ENCODE peak calls at places on chromosomes 4 and X, in five cellular contexts. W is lower lobe of right lung, I is GM06990, Q is fibroblast of lung, U is adipocyte. T is an unnamed sample. For H3K27me3 and H3K36me3, the result is how much of the 10 kb centered on the place peaks cover.

GRCh38 chr4:85430697-85431096 is 44.3 kb upstream of the ARHGAP24 start:
- DNase-seq in I (no peak), W (no peak), U (no peak), Q (no peak), T (no peak)

GRCh38 chr4:160406426-160406825 is 1303.5 kb downstream of the RAPGEF2 start:
- DNase-seq in I (no peak), U (no peak), Q (no peak), W (no peak), T (no peak)

GRCh38 chrX:17595456-17596035 is 141.7 kb upstream of the SCML1 start:
- DNase-seq in I (no peak), Q (peak), U (no peak), W (no peak), T (no peak)

GRCh38 chr4:2333356-2333841 is 71.5 kb upstream of the MXD4 start:
- DNase-seq in U (no peak), W (peak), Q (no peak), I (peak), T (no peak)

GRCh38 chrX:97705936-97706335 is 822.2 kb downstream of the RPA4 start:
- DNase-seq in I (no peak), U (peak), Q (no peak), W (no peak), T (peak)

GRCh38 chr4:96315815-96316214 is 475.9 kb downstream of the PDHA2 start:
- DNase-seq in Q (no peak), U (peak), W (no peak), I (no peak), T (no peak)

GRCh38 chr4:85751907-85752306 is 277.0 kb downstream of the ARHGAP24 start:
- DNase-seq in Q (no peak), U (no peak), W (no peak), I (no peak), T (no peak)

GRCh38 chr4:35300996-35301774 is 943.1 kb downstream of the ARAP2 start:
- DNase-seq in U (no peak), W (peak), Q (no peak), I (no peak), T (no peak)

GRCh38 chrX:48761674-48762471 is at the start of gene GLOD5:
- DNase-seq in I (no peak), W (peak), U (peak), Q (no peak), T (no peak)

GRCh38 chr4:142141201-142141600 is 504.8 kb downstream of the IL15 start:
- DNase-seq in U (no peak), W (no peak), I (no peak), Q (no peak), T (no peak)

GRCh38 chrX:40550069-40550468 is 30.7 kb upstream of the ATP6AP2 start:
- DNase-seq in U (no peak), W (no peak), Q (no peak), I (no peak), T (peak)

GRCh38 chr4:58209576-58209975 is 1099.4 kb upstream of the IGFBP7 start:
- DNase-seq in U (no peak), I (no peak), W (no peak), Q (no peak), T (no peak)

GRCh38 chr4:25970691-25971427 is 56.8 kb downstream of the SMIM20 start:
- DNase-seq in W (no peak), Q (no peak), U (peak), I (peak), T (no peak)

GRCh38 chr4:78336093-78336943 is 215.3 kb upstream of the ANXA3 start:
- DNase-seq in W (no peak), I (no peak), U (peak), Q (peak), T (no peak)

GRCh38 chrX:123199338-123199737 is 15.3 kb downstream of the GRIA3 start:
- DNase-seq in Q (no peak), W (no peak), I (no peak), U (no peak), T (no peak)

GRCh38 chrX:37367946-37368345 is 18.8 kb downstream of the PRRG1 start:
- DNase-seq in Q (no peak), U (peak), I (no peak), W (no peak), T (no peak)

GRCh38 chrX:79081895-79082512 is 62.5 kb upstream of the GPR174 start:
- DNase-seq in U (peak), Q (peak), I (peak), W (no peak), T (no peak)

GRCh38 chr4:167688660-167689142 is 403.6 kb upstream of the ANXA10 start:
- DNase-seq in Q (no peak), W (no peak), I (no peak), U (no peak), T (no peak)

GRCh38 chrX:116194649-116195048 is 24.1 kb downstream of the AGTR2 start:
- DNase-seq in U (no peak), W (no peak), I (no peak), Q (no peak), T (no peak)

GRCh38 chrX:116198810-116199209 is 28.3 kb downstream of the AGTR2 start:
- DNase-seq in U (peak), Q (no peak), W (no peak), I (no peak), T (no peak)

GRCh38 chrX:116198235-116198634 is 27.7 kb downstream of the AGTR2 start:
- DNase-seq in U (no peak), Q (no peak), I (no peak), W (no peak), T (no peak)
- H3K27me3 ChIP-seq in U (under half), Q (under half), I (under half), W (under half), T (under half)

GRCh38 chr4:113444386-113444785 is 317.2 kb downstream of the CAMK2D start:
- DNase-seq in Q (peak), U (peak), W (no peak), I (no peak), T (no peak)
- H3K4me3 ChIP-seq in Q (no peak), U (peak), W (no peak), I (no peak), T (no peak)

GRCh38 chr4:24560770-24561415 is 23.5 kb downstream of the DHX15 start:
- DNase-seq in I (no peak), U (no peak), W (no peak), Q (peak), T (no peak)
- H3K36me3 ChIP-seq in I (under half), U (under half), W (under half), Q (under half), T (under half)

GRCh38 chrX:100643212-100643611 is 787 bp upstream of the SRPX2 start:
- DNase-seq in Q (no peak), I (no peak), W (no peak), U (no peak), T (no peak)
- H3K27me3 ChIP-seq in Q (under half), I (under half), W (under half), U (under half), T (under half)

DNA sequence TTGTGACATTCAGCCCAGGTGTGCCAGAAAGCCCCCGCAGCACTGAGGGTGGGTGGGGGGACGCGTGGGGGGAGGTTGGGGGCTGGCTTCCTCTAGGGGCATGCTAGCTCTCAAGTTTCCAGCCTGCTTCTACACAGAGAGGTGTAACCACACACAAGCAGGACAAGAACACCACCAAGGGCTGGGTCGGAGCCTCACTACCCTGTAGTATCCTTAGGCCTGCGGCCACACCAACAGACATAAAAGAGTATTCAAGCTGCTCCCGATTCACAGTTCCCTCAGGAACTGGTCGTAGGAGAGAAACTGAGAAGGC is 1.8 kb downstream of the USP46 start:
- DNase-seq in W (no peak), Q (no peak), U (no peak), I (no peak), T (no peak)
- H3K4me3 ChIP-seq in W (no peak), Q (no peak), U (peak), I (no peak), T (no peak)

GRCh38 chrX:70480660-70481018 is 36.0 kb downstream of the DLG3 start:
- DNase-seq in Q (no peak), I (no peak), W (no peak), U (peak), T (no peak)
- H3K36me3 ChIP-seq in Q (under half), I (under half), W (under half), U (under half), T (under half)

GRCh38 chrX:28124416-28124815 is 143.2 kb upstream of the DCAF8L1 start:
- DNase-seq in I (no peak), U (no peak), W (no peak), Q (no peak), T (no peak)

GRCh38 chrX:28120076-28120475 is 138.8 kb upstream of the DCAF8L1 start:
- DNase-seq in W (no peak), I (no peak), Q (no peak), U (no peak), T (no peak)
- H3K27me3 ChIP-seq in W (under half), I (under half), Q (under half), U (under half), T (under half)

GRCh38 chr4:139554726-139555072 is 1.3 kb downstream of the SETD7 start:
- DNase-seq in U (no peak), W (no peak), I (no peak), Q (no peak), T (no peak)

GRCh38 chr4:139550724-139551429 is 5.1 kb downstream of the SETD7 start:
- DNase-seq in W (no peak), Q (no peak), I (no peak), U (peak), T (no peak)

GRCh38 chr4:139553751-139554670 is 2.0 kb downstream of the SETD7 start:
- DNase-seq in Q (no peak), U (peak), I (no peak), W (no peak), T (no peak)

GRCh38 chr4:139552908-139553307 is 3.1 kb downstream of the SETD7 start:
- DNase-seq in U (no peak), W (no peak), I (no peak), Q (no peak), T (no peak)

DNA sequence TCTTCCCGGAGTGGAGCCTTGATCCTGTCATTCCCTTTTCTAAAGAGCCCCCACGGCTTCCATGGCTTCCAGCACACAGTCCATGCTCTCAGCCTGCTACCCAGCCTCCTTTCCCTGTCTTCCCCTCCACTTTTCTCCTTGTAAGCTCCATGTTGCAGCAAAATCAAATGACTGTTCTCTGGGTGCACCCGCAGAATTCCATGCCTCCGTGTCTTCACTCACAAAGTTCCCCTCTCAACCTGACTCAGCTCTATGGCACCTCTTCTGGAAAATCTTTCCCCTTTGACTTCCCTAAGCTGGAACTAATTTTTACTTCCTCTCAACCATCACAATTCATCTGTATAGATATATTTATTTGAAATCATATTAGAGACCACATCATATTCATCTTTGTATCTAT is 3.5 kb downstream of the SETD7 start:
- DNase-seq in I (no peak), W (no peak), U (peak), Q (no peak), T (no peak)
- H3K4me3 ChIP-seq in I (no peak), W (no peak), U (peak), Q (peak), T (no peak)

GRCh38 chr4:81429607-81430006 is 42.1 kb downstream of the RASGEF1B start:
- DNase-seq in I (no peak), W (no peak), U (no peak), Q (no peak), T (no peak)
- H3K36me3 ChIP-seq in I (under half), W (half or more), U (under half), Q (under half), T (under half)

GRCh38 chr4:184511156-184511555 is 36.8 kb upstream of the IRF2 start:
- DNase-seq in Q (no peak), W (no peak), I (no peak), U (no peak), T (no peak)
- H3K27me3 ChIP-seq in Q (under half), W (under half), I (under half), U (under half), T (under half)

T was measured in MG63.